ENCODE peak calls at places on chromosome 14, in ten cellular contexts. U is fibroblast of lung, O is astrocyte of the cerebellum, I is WERI-Rb-1, S is AG10803, M is neural progenitor cell, B is upper lobe of right lung, H is choroid plexus epithelial cell, Q is AG09319, E is omental fat pad. X is an unnamed sample.

GRCh38 chr14:69657961-69658360 is 46.6 kb downstream of the SUSD6 start:
- DNase-seq in E (no peak), H (peak; percentile 83), B (peak; percentile 79), O (no peak), M (no peak), Q (no peak), I (no peak), U (peak; percentile 78), S (peak; percentile 74), X (no peak)

GRCh38 chr14:70888681-70889175 is 18.5 kb upstream of the PCNX1 start:
- DNase-seq in O (no peak), Q (no peak), B (no peak), M (no peak), E (no peak), S (peak; percentile 79), U (peak; percentile 70), H (peak; percentile 81), I (no peak), X (no peak)

GRCh38 chr14:69720912-69721311 is 46.0 kb upstream of the SRSF5 start:
- DNase-seq in S (no peak), M (no peak), U (no peak), E (no peak), H (peak; percentile 33), Q (no peak), O (no peak), I (no peak), B (no peak), X (no peak)

GRCh38 chr14:89409961-89410360 is 7.1 kb downstream of the FOXN3 start:
- DNase-seq in Q (no peak), I (no peak), M (no peak), U (no peak), S (no peak), O (no peak), B (peak; percentile 54), H (no peak), E (no peak), X (no peak)

GRCh38 chr14:71662291-71662790 is 269.9 kb upstream of the RGS6 start:
- DNase-seq in H (no peak), Q (no peak), E (no peak), M (no peak), I (no peak), U (no peak), B (no peak), S (no peak), O (no peak), X (no peak)

GRCh38 chr14:91511014-91511466 is 930 bp upstream of the PPP4R3A start:
- DNase-seq in E (no peak), O (no peak), B (no peak), M (peak; percentile 49), U (no peak), Q (no peak), I (no peak), H (peak; percentile 31), S (no peak), X (no peak)

GRCh38 chr14:36258241-36258640 is 62.2 kb downstream of the MBIP start:
- DNase-seq in B (no peak), U (no peak), O (no peak), S (no peak), M (no peak), H (no peak), E (no peak), I (no peak), Q (no peak), X (no peak)

GRCh38 chr14:68510201-68510600 is 282.7 kb downstream of the ZFP36L1 start:
- DNase-seq in O (peak; percentile 8), S (peak; percentile 95), M (no peak), U (peak; percentile 86), B (no peak), H (no peak), I (no peak), Q (peak; percentile 93), E (no peak), X (no peak)

GRCh38 chr14:91138511-91139359 is 24.9 kb downstream of the DGLUCY start:
- DNase-seq in H (peak; percentile 49), U (no peak), I (peak; percentile 38), Q (no peak), M (peak; percentile 31), B (no peak), S (peak; percentile 24), E (no peak), O (no peak), X (no peak)

GRCh38 chr14:37340353-37340752 is 142.6 kb downstream of the MIPOL1 start:
- DNase-seq in Q (no peak), M (no peak), U (no peak), S (no peak), H (no peak), O (no peak), E (no peak), B (no peak), I (no peak), X (no peak)
- TF ChIP-seq CTCF in Q (no peak), M (peak; percentile 18), U (no peak), S (no peak), H (peak; percentile 29), O (no peak), E (no peak), B (no peak), I (peak; percentile 6), X (no peak)

GRCh38 chr14:34872822-34873590 is 2.2 kb downstream of the BAZ1A start:
- DNase-seq in O (no peak), B (no peak), S (peak; percentile 55), M (peak; percentile 5), H (peak; percentile 65), U (peak; percentile 40), I (no peak), E (no peak), Q (no peak), X (no peak)

GRCh38 chr14:34873591-34874385 is 1.4 kb downstream of the BAZ1A start:
- DNase-seq in S (peak; percentile 67), Q (no peak), O (no peak), H (peak; percentile 36), B (peak; percentile 93), M (peak; percentile 79), E (peak; percentile 63), I (peak; percentile 88), U (peak; percentile 74), X (peak; percentile 78)

GRCh38 chr14:34875031-34875922 is at the start of gene BAZ1A:
- DNase-seq in B (peak; percentile 82), I (peak; percentile 77), Q (peak; percentile 63), U (peak; percentile 92), S (peak; percentile 87), H (peak; percentile 94), O (peak; percentile 70), E (no peak), M (peak; percentile 78), X (peak; percentile 78)

GRCh38 chr14:34874386-34875030 is 652 bp downstream of the BAZ1A start:
- DNase-seq in O (no peak), E (peak; percentile 28), S (peak; percentile 47), M (peak; percentile 88), H (peak; percentile 70), U (peak; percentile 51), I (peak; percentile 53), Q (no peak), B (peak; percentile 80), X (peak; percentile 63)
- TF ChIP-seq CTCF in O (peak; percentile 3), E (no peak), S (no peak), M (no peak), H (peak; percentile 28), U (peak; percentile 2), I (no peak), Q (peak; percentile 24), B (no peak), X (no peak)

GRCh38 chr14:75025876-75026275 is 23.2 kb downstream of the EIF2B2 start:
- DNase-seq in Q (no peak), H (no peak), B (no peak), S (no peak), U (no peak), E (no peak), M (no peak), I (no peak), O (no peak), X (no peak)

GRCh38 chr14:75025082-75025481 is 22.4 kb downstream of the EIF2B2 start:
- DNase-seq in H (peak; percentile 62), E (no peak), Q (no peak), M (no peak), U (peak; percentile 52), B (no peak), O (no peak), S (no peak), I (no peak), X (no peak)

GRCh38 chr14:75018684-75019083 is 16.0 kb downstream of the EIF2B2 start:
- DNase-seq in S (no peak), I (no peak), O (no peak), H (no peak), U (no peak), E (no peak), B (no peak), M (no peak), Q (no peak), X (no peak)

GRCh38 chr14:75023108-75023507 is 20.4 kb downstream of the EIF2B2 start:
- DNase-seq in B (no peak), I (no peak), H (peak; percentile 47), M (no peak), O (no peak), E (no peak), Q (no peak), U (no peak), S (no peak), X (no peak)

DNA sequence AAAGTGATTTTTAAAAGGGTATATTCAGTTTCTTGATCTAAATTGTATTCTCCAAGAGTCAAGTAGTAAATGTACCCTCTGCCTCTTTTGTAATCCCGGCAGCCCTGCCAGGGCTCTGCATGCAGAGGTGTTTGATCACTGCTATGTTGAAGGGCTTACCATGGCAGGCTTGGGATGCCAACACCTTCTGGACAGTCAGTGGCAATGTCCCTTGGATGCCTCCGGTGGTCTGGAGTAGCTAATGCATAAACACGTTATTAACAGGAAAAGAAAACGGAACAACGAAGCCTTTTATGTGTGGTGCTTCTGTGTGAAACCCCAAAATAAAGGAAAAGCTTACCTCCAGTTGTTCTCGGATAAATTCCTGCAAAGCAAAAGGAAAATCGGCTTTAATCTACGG is 19.9 kb downstream of the EIF2B2 start:
- DNase-seq in M (peak; percentile 60), H (peak; percentile 47), S (no peak), U (no peak), Q (no peak), I (peak; percentile 34), B (no peak), E (no peak), O (no peak), X (peak; percentile 38)
- TF ChIP-seq CTCF in M (peak; percentile 54), H (peak; percentile 66), S (peak; percentile 34), U (peak; percentile 56), Q (peak; percentile 5), I (peak; percentile 68), B (peak; percentile 24), E (no peak), O (peak; percentile 50), X (peak; percentile 67)

DNA sequence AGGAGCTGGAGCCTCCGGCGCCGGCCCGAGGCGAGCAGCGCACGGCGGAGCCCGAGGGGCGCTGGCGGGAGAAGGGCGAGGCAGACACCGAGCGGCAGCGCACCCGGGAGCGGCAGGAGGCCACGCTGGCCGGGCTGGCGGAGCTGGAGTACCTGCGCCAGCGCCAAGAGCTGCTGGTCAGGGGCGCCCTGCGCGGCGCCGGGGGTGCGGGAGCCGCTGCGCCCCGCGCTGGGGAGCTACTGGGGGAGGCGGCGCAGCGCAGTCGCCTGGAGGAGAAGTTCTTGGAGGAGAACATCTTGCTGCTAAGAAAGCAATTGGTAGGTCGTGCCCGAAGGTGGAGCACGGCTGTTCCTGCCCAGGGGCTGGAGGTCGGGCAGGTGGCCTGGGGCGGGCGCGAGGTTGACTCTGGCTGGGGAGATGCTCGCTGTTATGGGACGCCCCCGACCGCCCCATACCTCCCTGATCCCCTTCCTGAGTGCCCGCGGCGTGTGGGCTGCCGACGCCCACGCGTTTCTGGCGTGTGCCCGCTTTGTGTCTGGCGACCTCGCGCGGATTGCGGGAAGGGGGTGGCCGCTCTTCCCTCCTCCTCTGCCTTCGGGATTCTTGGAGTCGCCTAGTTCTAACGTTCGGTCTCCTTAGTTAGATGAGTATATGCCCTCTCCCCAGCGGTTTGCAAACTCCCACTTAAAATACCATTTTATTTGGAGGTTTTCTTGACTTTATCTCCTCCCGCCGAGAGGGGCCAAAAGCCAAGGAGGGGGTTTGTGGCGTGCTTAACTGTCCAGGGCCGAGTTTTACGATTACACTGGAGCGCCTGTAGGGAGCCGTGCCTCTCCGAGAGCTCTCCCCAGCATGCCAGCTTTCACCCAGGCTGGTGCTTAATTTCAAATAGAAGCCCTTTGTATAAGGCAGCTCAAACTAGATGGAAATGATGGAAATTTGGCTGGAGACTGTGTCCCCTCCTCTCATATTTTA is 756 bp downstream of the DACT1 start:
- DNase-seq in E (no peak), S (peak; percentile 36), U (peak; percentile 57), I (peak; percentile 29), B (peak; percentile 70), Q (no peak), M (peak; percentile 70), O (no peak), H (peak; percentile 45), X (peak; percentile 43)
- TF ChIP-seq CTCF in E (no peak), S (no peak), U (no peak), I (no peak), B (no peak), Q (no peak), M (no peak), O (peak; percentile 19), H (no peak), X (no peak)